ENCODE peak calls at places on chromosomes 1 and 21, in seven cellular contexts. L is B cell; A is neural crest cell; B is PC-9; F is CD8-positive, alpha-beta T cell; R is D721Med; T is body of pancreas. V is an unnamed sample.
A peak's percentile ranks its signal among the peaks of the same experiment; 100 is the strongest.

GRCh38 chr1:50424940-50425375 is 1.7 kb upstream of the DMRTA2 start:
- DNase-seq in L (no peak), A (no peak), B (no peak), F (no peak), R (no peak), T (no peak), V (no peak)

GRCh38 chr1:54497338-54497737 is 50.7 kb upstream of the ACOT11 start:
- DNase-seq in L (no peak), A (no peak), B (no peak), F (no peak), R (no peak), T (no peak), V (no peak)

GRCh38 chr1:29033829-29034466 is 89.8 kb downstream of the TMEM200B start:
- DNase-seq in L (no peak), A (no peak), B (no peak), F (no peak), R (no peak), T (no peak), V (peak; percentile 45)

GRCh38 chr1:161131721-161132409 is 602 bp downstream of the DEDD start:
- DNase-seq in L (no peak), A (no peak), B (no peak), F (peak; percentile 21), R (no peak), T (no peak), V (peak; percentile 49)

GRCh38 chr21:45698493-45698947 is 55.0 kb downstream of the PCBP3 start:
- DNase-seq in L (no peak), A (no peak), B (no peak), F (no peak), R (no peak), T (peak; percentile 54), V (no peak)

GRCh38 chr1:238061967-238062613 is 171.4 kb upstream of the ZP4 start:
- DNase-seq in L (no peak), A (no peak), B (no peak), F (no peak), R (no peak), T (no peak), V (no peak)

GRCh38 chr1:157369808-157370521 is 182.3 kb downstream of the FCRL5 start:
- DNase-seq in L (peak; percentile 66), A (peak; percentile 72), B (peak; percentile 20), F (peak; percentile 35), R (no peak), T (peak; percentile 48), V (peak; percentile 44)

GRCh38 chr1:61375082-61375880 is 292.9 kb downstream of the NFIA start:
- DNase-seq in L (no peak), A (no peak), B (no peak), F (no peak), R (no peak), T (no peak), V (no peak)

GRCh38 chr1:159889821-159890252 is 10.1 kb downstream of the CFAP45 start:
- DNase-seq in L (peak; percentile 57), A (no peak), B (no peak), F (no peak), R (no peak), T (peak; percentile 29), V (peak; percentile 84)

GRCh38 chr1:112997781-112998180 is 41.8 kb upstream of the SLC16A1 start:
- DNase-seq in L (no peak), A (no peak), B (no peak), F (no peak), R (no peak), T (no peak), V (no peak)

GRCh38 chr1:183319051-183319450 is 99.1 kb downstream of the NMNAT2 start:
- DNase-seq in L (no peak), A (no peak), B (no peak), F (no peak), R (no peak), T (no peak), V (no peak)

GRCh38 chr1:215475719-215476525 is 91.2 kb upstream of the KCTD3 start:
- DNase-seq in L (no peak), A (no peak), B (peak; percentile 43), F (no peak), R (no peak), T (no peak), V (no peak)

GRCh38 chr1:216499581-216500272 is 76.5 kb upstream of the USH2A start:
- DNase-seq in L (no peak), A (no peak), B (no peak), F (no peak), R (no peak), T (no peak), V (no peak)

GRCh38 chr1:86195281-86195680 is 38.7 kb upstream of the COL24A1 start:
- DNase-seq in L (no peak), A (no peak), B (no peak), F (no peak), R (no peak), T (no peak), V (no peak)

GRCh38 chr1:232675267-232675666 is 45.3 kb upstream of the SIPA1L2 start:
- DNase-seq in L (no peak), A (no peak), B (no peak), F (no peak), R (no peak), T (peak; percentile 47), V (no peak)

GRCh38 chr1:234743866-234744581 is 134.0 kb upstream of the IRF2BP2 start:
- DNase-seq in L (no peak), A (no peak), B (peak; percentile 15), F (no peak), R (no peak), T (no peak), V (no peak)

GRCh38 chr1:54602559-54602958 is 20.8 kb downstream of the FAM151A start:
- DNase-seq in L (no peak), A (no peak), B (no peak), F (no peak), R (no peak), T (no peak), V (no peak)

GRCh38 chr1:230883964-230884363 is 15.6 kb upstream of the C1orf198 start:
- DNase-seq in L (no peak), A (no peak), B (no peak), F (no peak), R (no peak), T (no peak), V (no peak)

GRCh38 chr1:3327936-3328590 is 126.4 kb upstream of the ARHGEF16 start:
- DNase-seq in L (no peak), A (no peak), B (no peak), F (no peak), R (no peak), T (no peak), V (no peak)

GRCh38 chr1:4093856-4094565 is 193.9 kb upstream of the C1orf174 start:
- DNase-seq in L (peak; percentile 21), A (no peak), B (no peak), F (no peak), R (no peak), T (no peak), V (no peak)

GRCh38 chr1:152251391-152251790 is 27.4 kb upstream of the HRNR start:
- DNase-seq in L (no peak), A (no peak), B (no peak), F (no peak), R (no peak), T (no peak), V (no peak)

GRCh38 chr1:2404890-2405511 is 7.4 kb downstream of the PEX10 start:
- DNase-seq in L (no peak), A (no peak), B (no peak), F (no peak), R (no peak), T (no peak), V (no peak)

GRCh38 chr1:248849637-248850036 is 9.2 kb downstream of the ZNF692 start:
- DNase-seq in L (no peak), A (no peak), B (no peak), F (no peak), R (no peak), T (no peak), V (no peak)

GRCh38 chr1:172356620-172357019 is 63.9 kb upstream of the C1orf105 start:
- DNase-seq in L (no peak), A (no peak), B (no peak), F (no peak), R (no peak), T (no peak), V (no peak)
- TF ChIP-seq CTCF in L (no peak), A (no peak), B (no peak), F (no peak), R (no peak), T (no peak), V (no peak)

GRCh38 chr1:109792056-109792831 is 28.5 kb upstream of the EPS8L3 start:
- DNase-seq in L (peak; percentile 19), A (peak; percentile 35), B (peak; percentile 96), F (no peak), R (no peak), T (peak; percentile 65), V (no peak)
- TF ChIP-seq CTCF in L (no peak), A (no peak), B (peak; percentile 43), F (no peak), R (peak; percentile 8), T (no peak), V (no peak)

GRCh38 chr1:78687914-78688313 is 38.3 kb downstream of the IFI44 start:
- DNase-seq in L (no peak), A (no peak), B (no peak), F (no peak), R (no peak), T (no peak), V (no peak)

GRCh38 chr1:78687315-78687714 is 37.7 kb downstream of the IFI44 start:
- DNase-seq in L (no peak), A (no peak), B (no peak), F (no peak), R (no peak), T (no peak), V (no peak)

GRCh38 chr1:78690516-78690915 is 40.9 kb downstream of the IFI44 start:
- DNase-seq in L (no peak), A (no peak), B (no peak), F (no peak), R (no peak), T (no peak), V (no peak)

GRCh38 chr1:78691995-78692747 is 42.5 kb downstream of the IFI44 start:
- DNase-seq in L (no peak), A (no peak), B (no peak), F (no peak), R (no peak), T (no peak), V (no peak)

DNA sequence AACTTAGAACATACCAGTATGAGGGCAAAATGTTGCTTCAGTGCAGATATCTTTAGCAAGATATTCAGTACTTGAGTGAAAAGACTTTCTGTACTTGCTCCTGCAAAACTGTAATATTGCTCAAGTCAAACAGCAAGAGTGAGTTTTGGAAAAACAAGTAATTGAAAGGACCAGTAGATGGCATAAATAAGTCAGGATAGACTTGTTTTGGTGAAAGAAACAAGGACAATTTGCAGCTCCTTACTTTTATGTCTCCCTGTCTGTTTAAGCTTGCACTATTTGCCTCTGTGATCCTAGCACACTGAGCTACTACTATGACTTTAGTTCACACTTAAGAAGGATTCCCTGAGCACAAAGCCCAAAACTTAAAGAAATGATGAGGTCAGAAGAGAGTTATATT is 39.1 kb downstream of the IFI44 start:
- DNase-seq in L (no peak), A (no peak), B (no peak), F (no peak), R (no peak), T (no peak), V (no peak)
- TF ChIP-seq CTCF in L (no peak), A (no peak), B (peak; percentile 39), F (no peak), R (peak; percentile 25), T (peak; percentile 5), V (no peak)

DNA sequence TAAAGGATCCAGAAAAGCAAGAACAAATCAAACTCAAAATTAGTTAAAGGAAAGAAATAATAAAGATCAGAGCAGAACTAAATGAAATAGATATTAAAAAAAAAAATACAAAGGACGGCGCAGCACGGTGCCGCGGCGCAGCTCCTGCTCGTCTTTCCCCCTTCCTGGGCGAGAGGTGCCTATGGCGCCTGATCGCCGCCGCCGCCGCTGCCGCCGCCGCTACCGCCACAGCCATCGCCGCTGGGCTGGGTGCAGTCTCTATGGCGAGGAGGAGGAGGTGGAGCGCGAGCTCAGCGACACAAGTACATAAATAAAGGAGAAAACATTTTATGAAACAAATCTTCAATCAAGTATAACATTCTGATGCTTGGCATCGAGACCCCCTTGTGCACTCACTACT is 77.6 kb upstream of the VANGL1 start:
- DNase-seq in L (no peak), A (peak; percentile 30), B (no peak), F (no peak), R (no peak), T (no peak), V (no peak)
- TF ChIP-seq CTCF in L (no peak), A (no peak), B (no peak), F (no peak), R (no peak), T (no peak), V (no peak)

V was measured in GM20000.